ENCODE peak calls at places on chromosomes 6 and 20, in six cellular contexts. N is fibroblast of lung; A is T-helper 1 cell; F is effector CD4-positive, alpha-beta T cell; Z is A549; K is GM20000. Q is an unnamed sample.

GRCh38 chr20:12970372-12970821 is 38.4 kb upstream of the SPTLC3 start:
- DNase-seq in N (peak), A (no peak), F (no peak), Z (peak), K (peak), Q (no peak)

GRCh38 chr20:32510120-32510600 is 75.0 kb downstream of the NOL4L start:
- DNase-seq in N (no peak), A (no peak), F (no peak), Z (no peak), K (no peak), Q (no peak)

GRCh38 chr6:125918681-125919566 is 37.6 kb upstream of the HINT3 start:
- DNase-seq in N (peak), A (peak), F (peak), Z (peak), K (peak), Q (peak)

GRCh38 chr6:158707826-158708225 is 58.0 kb downstream of the SYTL3 start:
- DNase-seq in N (peak), A (no peak), F (no peak), Z (no peak), K (no peak), Q (no peak)

GRCh38 chr6:41527721-41528408 is 18.3 kb upstream of the FOXP4 start:
- DNase-seq in N (peak), A (no peak), F (no peak), Z (no peak), K (no peak), Q (no peak)

GRCh38 chr20:36175016-36175415 is 20.5 kb downstream of the EPB41L1 start:
- DNase-seq in N (peak), A (no peak), F (no peak), Z (no peak), K (no peak), Q (no peak)

GRCh38 chr20:45432294-45432693 is 16.4 kb downstream of the PIGT start:
- DNase-seq in N (no peak), A (no peak), F (no peak), Z (no peak), K (peak), Q (no peak)

GRCh38 chr20:37053230-37053950 is 42.4 kb downstream of the RBL1 start:
- DNase-seq in N (peak), A (no peak), F (no peak), Z (no peak), K (no peak), Q (no peak)

GRCh38 chr6:90078513-90079289 is 184.4 kb downstream of the GJA10 start:
- DNase-seq in N (peak), A (no peak), F (peak), Z (no peak), K (no peak), Q (peak)

GRCh38 chr6:27834879-27835549 is 77.2 kb downstream of the OR2B2 start:
- DNase-seq in N (no peak), A (no peak), F (no peak), Z (no peak), K (no peak), Q (no peak)

GRCh38 chr20:49570828-49571552 is 3.1 kb upstream of the PTGIS start:
- DNase-seq in N (peak), A (no peak), F (no peak), Z (no peak), K (no peak), Q (no peak)

GRCh38 chr6:16129623-16130243 is 847 bp downstream of the MYLIP start:
- DNase-seq in N (peak), A (peak), F (peak), Z (no peak), K (no peak), Q (peak)

GRCh38 chr6:150301871-150302800 is 66.7 kb upstream of the IYD start:
- DNase-seq in N (peak), A (no peak), F (no peak), Z (peak), K (peak), Q (no peak)

GRCh38 chr6:96783307-96783706 is 54.0 kb downstream of the GPR63 start:
- DNase-seq in N (no peak), A (no peak), F (no peak), Z (no peak), K (no peak), Q (no peak)

GRCh38 chr6:69881322-69882151 is 15.2 kb downstream of the COL19A1 start:
- DNase-seq in N (no peak), A (no peak), F (no peak), Z (no peak), K (peak), Q (no peak)

GRCh38 chr6:101878554-101879276 is 485.2 kb downstream of the GRIK2 start:
- DNase-seq in N (no peak), A (no peak), F (no peak), Z (no peak), K (no peak), Q (no peak)

GRCh38 chr20:50248104-50248631 is 57.5 kb downstream of the CEBPB start:
- DNase-seq in N (peak), A (no peak), F (no peak), Z (no peak), K (no peak), Q (no peak)

GRCh38 chr6:1952726-1953360 is 292.6 kb downstream of the GMDS start:
- DNase-seq in N (peak), A (no peak), F (no peak), Z (peak), K (no peak), Q (no peak)

GRCh38 chr6:146028250-146028789 is 542 bp upstream of the GRM1 start:
- DNase-seq in N (peak), A (no peak), F (peak), Z (peak), K (peak), Q (no peak)

GRCh38 chr20:61644387-61645076 is 392.5 kb downstream of the CDH4 start:
- DNase-seq in N (no peak), A (no peak), F (no peak), Z (no peak), K (no peak), Q (no peak)

GRCh38 chr6:138162104-138162946 is 586 bp downstream of the ARFGEF3 start:
- DNase-seq in N (peak), A (no peak), F (no peak), Z (peak), K (peak), Q (no peak)

GRCh38 chr20:12152996-12153395 is 235.3 kb downstream of the BTBD3 start:
- DNase-seq in N (peak), A (no peak), F (no peak), Z (no peak), K (no peak), Q (no peak)

GRCh38 chr6:84103029-84103428 is 69.5 kb downstream of the MRAP2 start:
- DNase-seq in N (peak), A (no peak), F (no peak), Z (no peak), K (no peak), Q (no peak)

GRCh38 chr6:36599791-36600209 is 5.6 kb downstream of the SRSF3 start:
- DNase-seq in N (peak), A (peak), F (peak), Z (peak), K (no peak), Q (peak)

GRCh38 chr6:29676981-29677601 is 3.9 kb downstream of the ZFP57 start:
- DNase-seq in N (no peak), A (no peak), F (no peak), Z (peak), K (no peak), Q (no peak)

GRCh38 chr6:136508701-136509387 is 41.4 kb downstream of the MAP7 start:
- DNase-seq in N (peak), A (no peak), F (no peak), Z (no peak), K (no peak), Q (no peak)

GRCh38 chr20:47296950-47297349 is 59.5 kb downstream of the ZMYND8 start:
- DNase-seq in N (no peak), A (no peak), F (no peak), Z (peak), K (no peak), Q (no peak)

GRCh38 chr6:160933256-160933655 is 58.3 kb upstream of the MAP3K4 start:
- DNase-seq in N (no peak), A (no peak), F (no peak), Z (no peak), K (no peak), Q (no peak)

GRCh38 chr6:83183082-83183828 is 9.8 kb downstream of the PGM3 start:
- DNase-seq in N (peak), A (no peak), F (no peak), Z (peak), K (no peak), Q (no peak)

GRCh38 chr6:42354707-42355106 is 97.0 kb downstream of the TRERF1 start:
- DNase-seq in N (no peak), A (no peak), F (no peak), Z (no peak), K (no peak), Q (no peak)

Q was measured in stimulated activated effector memory CD8-positive, alpha-beta T cell treated with anti-CD3 and anti-CD28 coated beads, Interleukin-12 subunit alpha, Interleukin-12 subunit beta, amount 100 ng/mL, for 72 hours.